ENCODE peak calls at places on chromosomes 12 and 14, in eight cellular contexts. M, W, I, V, F, Z, A and C are unnamed samples.

GRCh38 chr14:63478024-63478423 is 65.2 kb downstream of the PPP2R5E start:
- DNase-seq in M (no peak), W (no peak), I (no peak), V (no peak), F (no peak), Z (no peak), A (no peak), C (no peak)

GRCh38 chr12:128864516-128865186 is 11.4 kb downstream of the GLT1D1 start:
- DNase-seq in M (peak; percentile 67), W (no peak), I (no peak), V (no peak), F (no peak), Z (peak; percentile 29), A (no peak), C (peak; percentile 15)

GRCh38 chr14:49479432-49479831 is 106.7 kb downstream of the RPS29 start:
- DNase-seq in M (no peak), W (no peak), I (no peak), V (no peak), F (no peak), Z (no peak), A (peak; percentile 9), C (no peak)

GRCh38 chr12:113748707-113749432 is 217.3 kb downstream of the RBM19 start:
- DNase-seq in M (no peak), W (no peak), I (no peak), V (no peak), F (no peak), Z (no peak), A (no peak), C (no peak)

GRCh38 chr14:106378191-106378590 is 851.8 kb downstream of the TMEM121 start:
- DNase-seq in M (no peak), W (no peak), I (no peak), V (no peak), F (no peak), Z (no peak), A (no peak), C (no peak)

GRCh38 chr14:59360923-59361794 is 104.0 kb downstream of the GPR135 start:
- DNase-seq in M (peak; percentile 88), W (no peak), I (peak; percentile 79), V (no peak), F (no peak), Z (peak; percentile 70), A (peak; percentile 75), C (peak; percentile 81)

GRCh38 chr12:11793896-11794295 is 144.4 kb downstream of the ETV6 start:
- DNase-seq in M (no peak), W (no peak), I (no peak), V (no peak), F (no peak), Z (no peak), A (no peak), C (peak; percentile 42)

GRCh38 chr14:79018846-79019245 is 848.7 kb downstream of the NRXN3 start:
- DNase-seq in M (no peak), W (no peak), I (no peak), V (no peak), F (no peak), Z (no peak), A (peak; percentile 37), C (no peak)

GRCh38 chr12:26869908-26870459 is 37.0 kb upstream of the ITPR2 start:
- DNase-seq in M (no peak), W (no peak), I (no peak), V (no peak), F (no peak), Z (no peak), A (no peak), C (no peak)

GRCh38 chr14:54193871-54194270 is 202.9 kb upstream of the CDKN3 start:
- DNase-seq in M (no peak), W (no peak), I (no peak), V (no peak), F (no peak), Z (no peak), A (no peak), C (no peak)

GRCh38 chr12:53452159-53453077 is 516 bp downstream of the PCBP2 start:
- DNase-seq in M (peak; percentile 96), W (peak; percentile 92), I (peak; percentile 91), V (peak; percentile 87), F (peak; percentile 92), Z (peak; percentile 95), A (peak; percentile 91), C (peak; percentile 88)

GRCh38 chr12:1928439-1929121 is 10.1 kb upstream of the CACNA2D4 start:
- DNase-seq in M (no peak), W (no peak), I (no peak), V (peak; percentile 41), F (no peak), Z (peak; percentile 64), A (no peak), C (no peak)

GRCh38 chr12:54287316-54288157 is 7.0 kb downstream of the HNRNPA1 start:
- DNase-seq in M (no peak), W (no peak), I (no peak), V (no peak), F (no peak), Z (no peak), A (no peak), C (no peak)

GRCh38 chr12:45725631-45726593 is 3.6 kb upstream of the ARID2 start:
- DNase-seq in M (peak; percentile 37), W (peak; percentile 23), I (no peak), V (peak; percentile 51), F (no peak), Z (no peak), A (peak; percentile 64), C (no peak)

GRCh38 chr12:30640392-30640791 is 55.3 kb downstream of the IPO8 start:
- DNase-seq in M (no peak), W (no peak), I (no peak), V (no peak), F (no peak), Z (no peak), A (no peak), C (no peak)

GRCh38 chr14:59330455-59330854 is 134.7 kb downstream of the GPR135 start:
- DNase-seq in M (peak; percentile 69), W (no peak), I (no peak), V (no peak), F (no peak), Z (no peak), A (peak; percentile 83), C (no peak)

GRCh38 chr12:65170245-65170881 is 980 bp downstream of the LEMD3 start:
- DNase-seq in M (peak; percentile 85), W (peak; percentile 54), I (peak; percentile 93), V (peak; percentile 80), F (peak; percentile 79), Z (peak; percentile 75), A (peak; percentile 50), C (peak; percentile 64)

GRCh38 chr14:21940887-21941855 is 267.6 kb upstream of the OR4E1 start:
- DNase-seq in M (no peak), W (peak; percentile 12), I (peak; percentile 16), V (no peak), F (no peak), Z (no peak), A (peak; percentile 9), C (no peak)

GRCh38 chr12:103517161-103517560 is 21.4 kb upstream of the C12orf42 start:
- DNase-seq in M (no peak), W (no peak), I (no peak), V (no peak), F (no peak), Z (no peak), A (no peak), C (no peak)

GRCh38 chr14:92692822-92693226 is 55.6 kb downstream of the LGMN start:
- DNase-seq in M (peak; percentile 91), W (no peak), I (peak; percentile 85), V (peak; percentile 58), F (peak; percentile 79), Z (peak; percentile 72), A (no peak), C (peak; percentile 84)

GRCh38 chr12:58364389-58365086 is 423.2 kb downstream of the ATP23 start:
- DNase-seq in M (no peak), W (no peak), I (no peak), V (no peak), F (no peak), Z (no peak), A (peak; percentile 98), C (no peak)
- H3K27ac ChIP-seq in M (no peak overlapping the region), W (no peak overlapping the region), I (no peak overlapping the region), V (no peak overlapping the region), F (no peak overlapping the region), Z (no peak overlapping the region), A (peak overlapping the region; percentile 55), C (no peak overlapping the region)

GRCh38 chr12:123108682-123109066 is 42.2 kb downstream of the PITPNM2 start:
- DNase-seq in M (no peak), W (no peak), I (no peak), V (no peak), F (peak; percentile 23), Z (no peak), A (no peak), C (no peak)
- H3K27ac ChIP-seq in M (peak overlapping the region; percentile 22), W (no peak overlapping the region), I (no peak overlapping the region), V (no peak overlapping the region), F (no peak overlapping the region), Z (no peak overlapping the region), A (no peak overlapping the region), C (peak overlapping the region; percentile 66)

GRCh38 chr14:101851183-101851582 is 89.7 kb downstream of the PPP2R5C start:
- DNase-seq in M (no peak), W (no peak), I (no peak), V (no peak), F (no peak), Z (no peak), A (no peak), C (no peak)
- H3K27ac ChIP-seq in M (no peak overlapping the region), W (no peak overlapping the region), I (no peak overlapping the region), V (no peak overlapping the region), F (no peak overlapping the region), Z (no peak overlapping the region), A (no peak overlapping the region), C (peak overlapping the region; percentile 31)

GRCh38 chr12:116559080-116559329 is 176 bp upstream of the MAP1LC3B2 start:
- DNase-seq in M (no peak), W (no peak), I (no peak), V (no peak), F (no peak), Z (no peak), A (no peak), C (no peak)
- H3K27ac ChIP-seq in M (no peak overlapping the region), W (peak overlapping the region; percentile 80), I (peak overlapping the region; percentile 58), V (peak overlapping the region; percentile 88), F (no peak overlapping the region), Z (no peak overlapping the region), A (no peak overlapping the region), C (peak overlapping the region; percentile 55)

GRCh38 chr12:93407963-93408283 is 30.2 kb downstream of the NUDT4 start:
- DNase-seq in M (no peak), W (no peak), I (no peak), V (no peak), F (no peak), Z (no peak), A (no peak), C (no peak)

GRCh38 chr12:93403988-93404803 is 26.5 kb downstream of the NUDT4 start:
- DNase-seq in M (no peak), W (no peak), I (no peak), V (no peak), F (no peak), Z (no peak), A (peak; percentile 94), C (no peak)

GRCh38 chr12:93408813-93409212 is 31.1 kb downstream of the NUDT4 start:
- DNase-seq in M (no peak), W (no peak), I (no peak), V (no peak), F (no peak), Z (no peak), A (peak; percentile 13), C (no peak)

GRCh38 chr12:93404961-93405849 is 27.5 kb downstream of the NUDT4 start:
- DNase-seq in M (no peak), W (no peak), I (no peak), V (no peak), F (no peak), Z (no peak), A (peak; percentile 23), C (no peak)

GRCh38 chr12:93407283-93407962 is 29.7 kb downstream of the NUDT4 start:
- DNase-seq in M (no peak), W (no peak), I (no peak), V (no peak), F (no peak), Z (no peak), A (peak; percentile 24), C (no peak)
- H3K27ac ChIP-seq in M (no peak overlapping the region), W (no peak overlapping the region), I (no peak overlapping the region), V (no peak overlapping the region), F (no peak overlapping the region), Z (no peak overlapping the region), A (no peak overlapping the region), C (no peak overlapping the region)